ENCODE peak calls at places on chromosomes 3 and 15, in seven cellular contexts. U, V, E, I, Z, G and D are unnamed samples.

GRCh38 chr3:152879130-152879789 is 44.3 kb downstream of the P2RY1 start:
- DNase-seq in Z (no peak), E (no peak), U (no peak), G (no peak), I (no peak), V (no peak), D (no peak)

GRCh38 chr3:132135628-132136333 is 101.0 kb upstream of the CPNE4 start:
- DNase-seq in I (peak), Z (no peak), U (no peak), G (no peak), V (no peak), E (no peak), D (no peak)

GRCh38 chr15:99427668-99428361 is 138.0 kb upstream of the MEF2A start:
- DNase-seq in U (no peak), G (peak), V (no peak), E (peak), Z (no peak), I (no peak), D (no peak)

GRCh38 chr3:11477286-11477935 is 166.3 kb downstream of the VGLL4 start:
- DNase-seq in V (no peak), Z (no peak), I (peak), E (no peak), G (no peak), U (no peak), D (no peak)

GRCh38 chr15:93035092-93035915 is 53.7 kb downstream of the RGMA start:
- DNase-seq in Z (no peak), I (no peak), E (no peak), U (no peak), G (peak), V (no peak), D (no peak)

GRCh38 chr3:38723569-38724391 is 74.3 kb upstream of the SCN5A start:
- DNase-seq in V (no peak), E (no peak), I (no peak), Z (peak), G (no peak), U (no peak), D (no peak)

GRCh38 chr3:37779289-37780152 is 82.2 kb upstream of the CTDSPL start:
- DNase-seq in V (peak), U (no peak), I (peak), Z (no peak), G (no peak), E (peak), D (no peak)

GRCh38 chr3:72255191-72255590 is 470.2 kb upstream of the PROK2 start:
- DNase-seq in G (no peak), U (no peak), E (no peak), I (no peak), Z (no peak), V (no peak), D (peak)

GRCh38 chr15:74869726-74870407 is 3.3 kb downstream of the SCAMP2 start:
- DNase-seq in Z (peak), E (peak), U (no peak), V (peak), I (peak), G (no peak), D (peak)

GRCh38 chr3:48194446-48195071 is 6.3 kb upstream of the CDC25A start:
- DNase-seq in U (no peak), Z (peak), E (peak), V (peak), I (peak), G (no peak), D (peak)

GRCh38 chr15:89767411-89767915 is 8.7 kb upstream of the MESP2 start:
- DNase-seq in Z (no peak), V (no peak), U (no peak), I (no peak), G (no peak), E (no peak), D (no peak)

GRCh38 chr3:46994801-46995731 is 15.6 kb downstream of the NBEAL2 start:
- DNase-seq in V (no peak), U (no peak), G (no peak), Z (no peak), E (no peak), I (no peak), D (no peak)

GRCh38 chr15:94322141-94322540 is 90.8 kb downstream of the MCTP2 start:
- DNase-seq in I (peak), Z (no peak), G (no peak), V (no peak), U (no peak), E (no peak), D (no peak)

GRCh38 chr3:180093535-180093934 is 56.8 kb upstream of the PEX5L start:
- DNase-seq in E (no peak), V (no peak), Z (no peak), U (no peak), G (no peak), I (no peak), D (no peak)
- H3K27ac ChIP-seq in E (no peak), V (no peak), Z (no peak), U (no peak), G (no peak), I (no peak), D (no peak)

GRCh38 chr3:142817356-142817755 is 71.5 kb downstream of the PCOLCE2 start:
- DNase-seq in V (no peak), Z (no peak), E (no peak), U (no peak), G (no peak), I (no peak), D (no peak)

GRCh38 chr3:142815803-142816202 is 73.1 kb downstream of the PCOLCE2 start:
- DNase-seq in U (no peak), G (no peak), Z (no peak), E (no peak), I (no peak), V (no peak), D (no peak)

GRCh38 chr3:142817897-142818296 is 71.0 kb downstream of the PCOLCE2 start:
- DNase-seq in V (no peak), Z (no peak), E (no peak), I (no peak), U (no peak), G (no peak), D (no peak)

GRCh38 chr3:142819214-142819613 is 69.7 kb downstream of the PCOLCE2 start:
- DNase-seq in G (no peak), V (no peak), I (no peak), U (no peak), E (no peak), Z (no peak), D (no peak)

DNA sequence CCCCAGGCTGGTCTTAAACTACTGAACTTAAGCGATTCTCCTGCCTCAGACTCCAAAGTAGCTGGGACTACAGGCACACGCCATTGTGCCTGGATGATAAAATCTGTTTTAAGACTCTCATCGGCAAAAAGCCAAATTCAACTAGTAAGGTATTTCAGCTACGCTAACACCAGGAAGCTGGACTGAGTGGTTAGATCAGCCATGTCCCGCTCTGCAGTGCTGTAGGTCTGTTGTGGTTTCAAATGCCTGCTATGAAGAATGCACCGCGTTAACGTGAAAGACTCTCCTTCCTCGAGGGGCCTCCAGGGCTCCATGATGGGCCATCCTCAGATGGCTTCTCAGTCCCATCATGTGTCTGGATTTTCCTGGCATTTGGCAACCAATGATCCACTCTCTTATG is 70.2 kb downstream of the PCOLCE2 start:
- DNase-seq in G (no peak), Z (no peak), V (no peak), I (no peak), U (no peak), E (no peak), D (no peak)
- H3K27ac ChIP-seq in G (no peak), Z (no peak), V (no peak), I (no peak), U (no peak), E (no peak), D (no peak)

DNA sequence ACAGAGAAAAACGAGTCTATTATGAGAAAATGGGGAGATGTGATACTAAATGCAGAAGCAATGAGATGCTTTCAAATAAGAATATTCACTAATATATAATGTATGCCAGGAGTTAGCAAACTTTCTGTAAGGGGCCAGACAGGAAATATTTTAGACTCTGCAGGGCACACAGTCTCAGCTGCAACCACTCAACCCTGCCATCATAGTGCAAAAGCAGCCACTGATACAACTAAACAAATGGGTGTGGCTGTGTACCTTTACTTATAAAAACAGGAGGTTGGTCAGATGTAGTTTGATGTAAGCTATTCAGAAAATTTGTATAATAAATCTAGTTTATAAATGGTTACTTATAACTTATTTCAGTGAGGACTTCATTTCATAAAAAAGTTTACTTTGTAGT is 78.1 kb downstream of the FBXL22 start:
- DNase-seq in U (no peak), Z (no peak), G (no peak), E (no peak), V (no peak), I (no peak), D (no peak)
- H3K27ac ChIP-seq in U (no peak), Z (no peak), G (no peak), E (no peak), V (no peak), I (no peak), D (no peak)

GRCh38 chr15:28014623-28015200 is 84.4 kb downstream of the OCA2 start:
- DNase-seq in E (no peak), Z (no peak), V (no peak), G (no peak), I (no peak), U (no peak), D (no peak)
- H3K27ac ChIP-seq in E (no peak), Z (no peak), V (no peak), G (no peak), I (no peak), U (no peak), D (no peak)

DNA sequence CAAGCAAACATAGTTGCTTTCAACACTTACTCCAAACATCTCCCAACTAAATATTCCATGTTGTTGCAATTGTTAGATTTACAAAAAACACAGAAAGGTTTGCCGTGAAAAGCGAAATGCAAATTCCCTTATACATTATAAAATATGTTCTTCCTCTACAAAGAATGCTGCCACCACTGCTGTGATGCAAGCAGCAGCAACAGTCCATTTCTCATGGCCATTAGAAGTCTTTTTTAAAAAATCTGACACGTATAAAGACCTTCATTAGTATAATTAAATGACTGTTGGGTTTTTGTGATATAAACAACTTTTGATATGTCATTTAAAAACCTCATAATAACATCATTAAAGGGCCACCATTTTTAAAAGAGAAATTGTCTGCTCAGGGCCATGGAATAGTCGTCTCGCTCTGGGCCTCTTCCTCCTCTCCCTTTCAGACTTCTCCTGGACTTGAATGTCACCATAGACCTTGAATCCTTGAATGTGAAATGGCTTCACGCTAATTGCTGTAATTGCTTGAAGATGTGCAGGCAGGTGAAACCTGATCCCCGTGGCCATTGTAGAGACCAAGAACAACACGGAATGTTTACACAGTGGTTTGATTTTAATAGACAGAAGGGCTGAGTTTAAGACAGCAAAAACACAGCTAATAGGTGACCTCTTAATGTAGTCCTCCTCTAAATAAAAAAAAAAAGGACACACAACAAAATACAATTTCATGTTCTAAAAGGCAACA is 450.4 kb downstream of the FOXP1 start:
- DNase-seq in E (no peak), V (no peak), G (no peak), I (no peak), U (no peak), Z (no peak), D (no peak)
- H3K27ac ChIP-seq in E (no peak), V (peak), G (no peak), I (no peak), U (peak), Z (peak), D (no peak)

GRCh38 chr3:71211083-71211482 is 372.4 kb downstream of the FOXP1 start:
- DNase-seq in U (no peak), V (no peak), G (no peak), E (no peak), I (no peak), Z (peak), D (no peak)
- H3K27ac ChIP-seq in U (peak), V (no peak), G (no peak), E (peak), I (peak), Z (peak), D (peak)